ENCODE peak calls at places on chromosomes 12 and 14, in nine cellular contexts. N is right lobe of liver, G is A549, B is IMR-90, E is stomach, O is ovary, I is transverse colon, T is sigmoid colon, Z is Peyer's patch. R is an unnamed sample.

GRCh38 chr12:76142305-76142704 is 57.8 kb upstream of the NAP1L1 start:
- DNase-seq in N (no peak), G (no peak), B (no peak), E (no peak), O (no peak), I (no peak), T (no peak), Z (no peak), R (no peak)

GRCh38 chr12:106629797-106630669 is 47.2 kb downstream of the RFX4 start:
- DNase-seq in N (no peak), G (no peak), B (no peak), E (no peak), O (no peak), I (no peak), T (no peak), Z (no peak), R (no peak)

GRCh38 chr14:23052671-23053070 is 4.6 kb downstream of the CDH24 start:
- DNase-seq in N (no peak), G (no peak), B (no peak), E (no peak), O (no peak), I (no peak), T (no peak), Z (no peak), R (no peak)

GRCh38 chr12:124279315-124279714 is 15.6 kb upstream of the RFLNA start:
- DNase-seq in N (no peak), G (no peak), B (no peak), E (no peak), O (no peak), I (no peak), T (no peak), Z (no peak), R (no peak)

GRCh38 chr12:108307006-108307405 is 32.1 kb downstream of the CMKLR1 start:
- DNase-seq in N (no peak), G (no peak), B (peak), E (no peak), O (no peak), I (no peak), T (no peak), Z (no peak), R (peak)

GRCh38 chr14:65566820-65567522 is 154.4 kb downstream of the FUT8 start:
- DNase-seq in N (no peak), G (no peak), B (no peak), E (no peak), O (no peak), I (no peak), T (no peak), Z (no peak), R (no peak)

GRCh38 chr14:67508973-67509372 is 20.5 kb upstream of the TMEM229B start:
- DNase-seq in N (no peak), G (no peak), B (no peak), E (no peak), O (no peak), I (no peak), T (no peak), Z (no peak), R (no peak)

GRCh38 chr14:101707285-101707842 is 54.1 kb upstream of the PPP2R5C start:
- DNase-seq in N (no peak), G (peak), B (peak), E (no peak), O (peak), I (peak), T (no peak), Z (peak), R (peak)

GRCh38 chr14:26926585-26926984 is 328.8 kb upstream of the NOVA1 start:
- DNase-seq in N (no peak), G (no peak), B (no peak), E (no peak), O (no peak), I (no peak), T (no peak), Z (no peak), R (no peak)

GRCh38 chr14:75381642-75382041 is 46.2 kb upstream of the JDP2 start:
- DNase-seq in N (no peak), G (no peak), B (no peak), E (no peak), O (no peak), I (no peak), T (no peak), Z (no peak), R (no peak)

GRCh38 chr14:105867961-105868599 is 341.7 kb downstream of the TMEM121 start:
- DNase-seq in N (peak), G (no peak), B (no peak), E (peak), O (peak), I (no peak), T (peak), Z (no peak), R (no peak)

GRCh38 chr12:130708648-130709047 is 7.5 kb downstream of the RIMBP2 start:
- DNase-seq in N (no peak), G (no peak), B (no peak), E (peak), O (no peak), I (no peak), T (no peak), Z (no peak), R (no peak)

GRCh38 chr14:94317259-94317658 is 5.9 kb downstream of the SERPINA6 start:
- DNase-seq in N (peak), G (no peak), B (no peak), E (no peak), O (no peak), I (peak), T (no peak), Z (no peak), R (no peak)

GRCh38 chr12:42790761-42791151 is 201.2 kb upstream of the PRICKLE1 start:
- DNase-seq in N (no peak), G (peak), B (peak), E (no peak), O (no peak), I (peak), T (no peak), Z (no peak), R (peak)

GRCh38 chr14:86091811-86092210 is 561.9 kb downstream of the FLRT2 start:
- DNase-seq in N (no peak), G (no peak), B (peak), E (no peak), O (no peak), I (no peak), T (no peak), Z (no peak), R (no peak)

GRCh38 chr14:68364823-68365222 is 428.0 kb downstream of the ZFP36L1 start:
- DNase-seq in N (no peak), G (no peak), B (no peak), E (no peak), O (no peak), I (no peak), T (no peak), Z (no peak), R (no peak)

GRCh38 chr12:19181666-19182426 is 52.3 kb downstream of the PLEKHA5 start:
- DNase-seq in N (no peak), G (no peak), B (no peak), E (no peak), O (no peak), I (no peak), T (no peak), Z (no peak), R (peak)

GRCh38 chr12:132520421-132521199 is 30.7 kb downstream of the FBRSL1 start:
- DNase-seq in N (no peak), G (no peak), B (no peak), E (no peak), O (no peak), I (peak), T (no peak), Z (no peak), R (peak)

GRCh38 chr14:41606249-41607118 is at the start of gene LRFN5:
- DNase-seq in N (no peak), G (no peak), B (peak), E (no peak), O (peak), I (no peak), T (peak), Z (no peak), R (no peak)

GRCh38 chr12:128265566-128265965 is 1.4 kb upstream of the TMEM132C start:
- DNase-seq in N (no peak), G (no peak), B (no peak), E (no peak), O (no peak), I (no peak), T (no peak), Z (no peak), R (no peak)

GRCh38 chr12:128266086-128266485 is 884 bp upstream of the TMEM132C start:
- DNase-seq in N (no peak), G (no peak), B (no peak), E (no peak), O (no peak), I (no peak), T (no peak), Z (no peak), R (no peak)

GRCh38 chr12:128267651-128268347 is 829 bp downstream of the TMEM132C start:
- DNase-seq in N (no peak), G (no peak), B (no peak), E (no peak), O (peak), I (no peak), T (no peak), Z (no peak), R (no peak)

GRCh38 chr12:128267246-128267622 is 264 bp downstream of the TMEM132C start:
- DNase-seq in N (no peak), G (no peak), B (no peak), E (no peak), O (no peak), I (no peak), T (no peak), Z (no peak), R (no peak)

GRCh38 chr12:128266559-128267245 is at the start of gene TMEM132C:
- DNase-seq in N (no peak), G (no peak), B (no peak), E (no peak), O (no peak), I (no peak), T (no peak), Z (no peak), R (no peak)
- H3K4me3 ChIP-seq in N (no peak), G (no peak), B (no peak), E (peak), O (peak), I (peak), T (peak), Z (peak), R (no peak)

DNA sequence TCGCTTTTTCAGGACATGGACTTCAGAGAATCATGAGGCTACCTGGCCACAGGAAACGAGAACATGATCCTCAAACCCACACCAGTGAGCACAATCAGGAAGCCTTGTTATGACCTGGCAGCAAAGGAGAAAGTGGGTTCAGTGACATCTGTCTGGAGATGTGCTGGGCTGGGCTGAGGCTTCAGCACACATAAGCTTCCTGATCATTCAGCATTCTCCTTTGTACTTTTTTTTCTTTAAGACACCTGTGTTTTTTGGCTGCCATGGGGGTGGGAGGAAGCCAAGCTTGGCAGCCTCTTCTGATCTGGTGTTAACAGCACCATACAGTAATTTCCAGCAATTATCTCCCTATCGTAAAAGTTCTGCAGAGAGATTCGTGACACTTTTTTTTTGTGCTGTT is 38.9 kb upstream of the RASSF3 start:
- DNase-seq in N (no peak), G (no peak), B (no peak), E (no peak), O (no peak), I (peak), T (no peak), Z (no peak), R (no peak)
- TF ChIP-seq POLR2A in N (no peak), G (no peak), B (no peak), E (no peak), O (no peak), I (no peak), T (no peak), Z (no peak), R (no peak)

GRCh38 chr14:49895480-49895879 is 2.6 kb downstream of the ARF6 start:
- DNase-seq in N (no peak), G (no peak), B (no peak), E (no peak), O (no peak), I (no peak), T (no peak), Z (no peak), R (peak)
- H3K4me3 ChIP-seq in N (peak), G (peak), B (peak), E (peak), O (peak), I (peak), T (peak), Z (peak), R (peak)

GRCh38 chr12:104721065-104721458 is 237.0 kb downstream of the SLC41A2 start:
- DNase-seq in N (no peak), G (no peak), B (no peak), E (no peak), O (no peak), I (no peak), T (no peak), Z (no peak), R (no peak)

GRCh38 chr12:104719700-104720345 is 238.3 kb downstream of the SLC41A2 start:
- DNase-seq in N (no peak), G (no peak), B (no peak), E (no peak), O (no peak), I (no peak), T (no peak), Z (no peak), R (no peak)

GRCh38 chr12:104718581-104718980 is 239.5 kb downstream of the SLC41A2 start:
- DNase-seq in N (no peak), G (no peak), B (peak), E (no peak), O (no peak), I (no peak), T (no peak), Z (no peak), R (no peak)

GRCh38 chr12:104721944-104722343 is 236.1 kb downstream of the SLC41A2 start:
- DNase-seq in N (no peak), G (no peak), B (no peak), E (no peak), O (no peak), I (no peak), T (no peak), Z (no peak), R (no peak)

GRCh38 chr12:104720346-104721064 is 237.6 kb downstream of the SLC41A2 start:
- DNase-seq in N (no peak), G (no peak), B (peak), E (peak), O (no peak), I (peak), T (no peak), Z (peak), R (no peak)
- TF ChIP-seq POLR2A in N (no peak), G (no peak), B (no peak), E (no peak), O (no peak), I (no peak), T (no peak), Z (no peak), R (no peak)

GRCh38 chr12:47206450-47206830 is 126.7 kb upstream of the AMIGO2 start:
- DNase-seq in N (no peak), G (no peak), B (no peak), E (no peak), O (no peak), I (no peak), T (no peak), Z (no peak), R (no peak)
- H3K4me3 ChIP-seq in N (no peak), G (no peak), B (no peak), E (no peak), O (no peak), I (no peak), T (no peak), Z (no peak), R (no peak)

DNA sequence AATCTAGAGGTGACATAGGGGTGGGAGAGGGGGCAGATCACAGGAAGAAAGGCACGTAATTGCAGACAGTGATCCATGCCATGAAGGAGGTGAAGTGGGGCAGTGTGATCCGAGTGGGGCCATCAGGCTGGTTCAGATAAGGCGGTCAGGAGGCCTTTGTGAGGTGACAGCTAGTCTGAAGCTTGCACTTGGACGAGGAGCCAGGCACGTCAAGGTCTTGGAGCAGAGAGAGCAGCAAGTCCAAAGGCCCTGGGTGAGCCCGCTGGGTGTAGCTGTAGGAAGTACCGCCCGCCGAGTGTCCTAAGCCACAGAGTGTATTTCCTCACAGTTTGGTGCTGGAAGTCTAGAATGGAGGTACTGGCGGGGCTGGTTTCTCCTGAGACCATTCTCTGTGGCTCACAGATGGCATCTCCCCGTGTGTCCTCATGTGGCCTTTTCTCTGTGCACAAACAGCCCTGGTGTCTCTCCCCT is 23.6 kb downstream of the RHOF start:
- DNase-seq in N (peak), G (no peak), B (no peak), E (no peak), O (no peak), I (peak), T (no peak), Z (no peak), R (peak)
- TF ChIP-seq POLR2A in N (no peak), G (no peak), B (no peak), E (no peak), O (no peak), I (no peak), T (no peak), Z (peak), R (no peak)

GRCh38 chr12:110906516-110906915 is 13.9 kb downstream of the MYL2 start:
- DNase-seq in N (no peak), G (no peak), B (no peak), E (no peak), O (no peak), I (no peak), T (no peak), Z (no peak), R (no peak)

GRCh38 chr12:110908377-110909136 is 11.8 kb downstream of the MYL2 start:
- DNase-seq in N (no peak), G (no peak), B (no peak), E (no peak), O (no peak), I (no peak), T (no peak), Z (no peak), R (no peak)

GRCh38 chr12:110906088-110906487 is 14.3 kb downstream of the MYL2 start:
- DNase-seq in N (no peak), G (no peak), B (no peak), E (no peak), O (no peak), I (no peak), T (no peak), Z (no peak), R (peak)

GRCh38 chr12:110907583-110907982 is 12.8 kb downstream of the MYL2 start:
- DNase-seq in N (no peak), G (no peak), B (no peak), E (no peak), O (no peak), I (no peak), T (no peak), Z (no peak), R (no peak)

GRCh38 chr12:110906985-110907384 is 13.4 kb downstream of the MYL2 start:
- DNase-seq in N (no peak), G (peak), B (no peak), E (no peak), O (no peak), I (no peak), T (no peak), Z (no peak), R (no peak)
- H3K4me3 ChIP-seq in N (no peak), G (no peak), B (no peak), E (no peak), O (no peak), I (no peak), T (no peak), Z (no peak), R (no peak)

DNA sequence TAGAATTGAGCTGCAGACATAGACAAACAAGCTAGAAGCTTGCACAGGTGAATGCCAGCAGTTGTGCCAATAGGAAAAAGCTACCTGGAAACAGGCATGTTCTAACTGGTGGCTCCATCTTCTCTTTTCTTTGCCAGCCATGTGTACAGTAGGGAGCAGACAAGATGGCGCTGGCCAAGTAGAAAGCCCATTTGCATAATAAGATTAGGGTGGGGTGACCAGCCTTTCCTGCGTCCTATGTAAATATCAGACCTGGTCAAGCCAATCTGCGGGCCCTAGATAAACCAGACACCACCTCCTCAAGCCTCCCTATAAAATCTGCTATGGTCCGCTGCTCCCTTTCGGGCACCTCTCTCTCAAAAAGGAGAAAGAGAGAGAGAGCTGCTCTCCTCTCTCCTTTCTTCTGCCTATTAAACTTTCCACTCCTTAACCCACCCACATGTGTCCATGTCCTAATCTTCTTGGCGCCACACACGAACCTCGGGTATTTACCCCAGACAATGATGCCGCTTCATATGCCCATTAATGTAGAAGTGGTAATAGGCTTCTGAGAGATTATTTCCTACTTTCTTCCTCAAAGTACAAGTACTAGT is 201.0 kb downstream of the SLC25A21 start:
- DNase-seq in N (no peak), G (no peak), B (no peak), E (no peak), O (no peak), I (no peak), T (no peak), Z (no peak), R (no peak)
- TF ChIP-seq POLR2A in N (no peak), G (no peak), B (no peak), E (no peak), O (no peak), I (no peak), T (no peak), Z (no peak), R (no peak)

DNA sequence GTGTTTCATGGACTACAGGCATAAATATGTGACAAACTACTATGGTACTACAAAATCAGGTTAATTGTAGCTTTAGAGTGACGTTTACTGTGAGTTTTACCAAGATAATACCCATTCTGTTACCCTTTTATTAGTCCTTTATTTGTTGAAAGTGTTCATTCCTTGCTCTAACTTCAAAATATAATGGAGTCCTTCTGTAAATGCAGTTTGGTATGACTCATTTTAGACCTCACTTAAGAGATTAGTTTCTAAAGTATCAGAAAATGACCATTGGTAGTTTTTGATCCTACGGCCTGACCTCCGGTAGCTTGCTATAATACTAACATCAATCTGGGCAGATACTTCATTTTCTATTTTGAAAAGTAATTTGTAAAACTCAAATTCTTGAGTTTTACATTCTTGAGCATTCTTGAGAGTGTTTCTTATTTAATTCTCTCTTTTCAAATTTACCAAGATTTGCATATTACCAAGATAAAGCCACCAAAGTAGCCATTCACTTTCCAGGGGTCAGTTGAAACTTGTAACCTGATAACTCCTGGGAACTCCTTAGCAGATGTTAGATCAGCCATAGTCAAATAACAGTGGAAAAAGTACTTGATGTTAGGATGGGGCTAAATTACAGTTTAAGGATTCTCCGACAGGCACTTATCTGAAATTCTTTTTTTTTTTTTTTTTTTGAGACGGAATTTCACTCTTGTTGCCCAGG is 4.2 kb downstream of the HSPA2 start:
- DNase-seq in N (no peak), G (no peak), B (peak), E (no peak), O (no peak), I (no peak), T (no peak), Z (no peak), R (no peak)
- H3K4me3 ChIP-seq in N (no peak), G (peak), B (no peak), E (peak), O (no peak), I (no peak), T (peak), Z (no peak), R (no peak)